ENCODE peak calls at places on chromosomes 6 and 20, in four cellular contexts. Q is endothelial cell; X is CD4-positive, alpha-beta T cell; U is tibial nerve. V is an unnamed sample.

GRCh38 chr6:46476301-46476700 is 14.9 kb downstream of the RCAN2 start:
- DNase-seq in Q (no peak), X (no peak), U (no peak), V (no peak)

GRCh38 chr6:18492957-18493356 is 105.8 kb downstream of the RNF144B start:
- DNase-seq in Q (no peak), X (no peak), U (no peak), V (no peak)

GRCh38 chr20:23086056-23086551 is at the start of gene CD93:
- DNase-seq in Q (peak), X (no peak), U (peak), V (no peak)

GRCh38 chr20:3808141-3808479 is 12.0 kb downstream of the CDC25B start:
- DNase-seq in Q (no peak), X (no peak), U (peak), V (no peak)

GRCh38 chr20:13418263-13419229 is 197.5 kb downstream of the ISM1 start:
- DNase-seq in Q (no peak), X (no peak), U (no peak), V (no peak)

GRCh38 chr20:49635171-49635570 is 67.2 kb upstream of the PTGIS start:
- DNase-seq in Q (no peak), X (no peak), U (no peak), V (no peak)

GRCh38 chr6:84314377-84314898 is 87.0 kb upstream of the CEP162 start:
- DNase-seq in Q (no peak), X (no peak), U (no peak), V (no peak)

GRCh38 chr20:11459090-11459877 is 458.4 kb upstream of the BTBD3 start:
- DNase-seq in Q (no peak), X (no peak), U (no peak), V (no peak)

GRCh38 chr6:107661291-107661690 is 162.8 kb downstream of the SCML4 start:
- DNase-seq in Q (no peak), X (no peak), U (no peak), V (no peak)

GRCh38 chr6:122818866-122819265 is 29.8 kb downstream of the SMPDL3A start:
- DNase-seq in Q (no peak), X (no peak), U (no peak), V (no peak)

GRCh38 chr6:4349323-4349722 is 213.9 kb upstream of the ECI2 start:
- DNase-seq in Q (no peak), X (no peak), U (no peak), V (no peak)

GRCh38 chr6:8830794-8831193 is 395.4 kb upstream of the SLC35B3 start:
- DNase-seq in Q (no peak), X (no peak), U (no peak), V (no peak)

GRCh38 chr6:154447929-154448328 is 62.6 kb downstream of the CNKSR3 start:
- DNase-seq in Q (no peak), X (no peak), U (no peak), V (no peak)

GRCh38 chr6:144581807-144582537 is 296.8 kb downstream of the UTRN start:
- DNase-seq in Q (peak), X (no peak), U (no peak), V (no peak)

GRCh38 chr20:17620371-17621228 is 50.7 kb downstream of the DSTN start:
- DNase-seq in Q (no peak), X (no peak), U (no peak), V (no peak)

GRCh38 chr6:113856011-113856551 is 1.1 kb upstream of the MARCKS start:
- DNase-seq in Q (peak), X (no peak), U (peak), V (no peak)

GRCh38 chr20:13493143-13493542 is 145.6 kb downstream of the TASP1 start:
- DNase-seq in Q (no peak), X (no peak), U (no peak), V (no peak)

GRCh38 chr6:53647437-53648094 is 18.0 kb downstream of the KLHL31 start:
- DNase-seq in Q (no peak), X (no peak), U (no peak), V (no peak)

GRCh38 chr6:160931378-160932343 is 59.9 kb upstream of the MAP3K4 start:
- DNase-seq in Q (no peak), X (no peak), U (no peak), V (no peak)

GRCh38 chr6:160929831-160930230 is 61.7 kb upstream of the MAP3K4 start:
- DNase-seq in Q (no peak), X (no peak), U (no peak), V (no peak)

GRCh38 chr6:160934157-160934556 is 57.4 kb upstream of the MAP3K4 start:
- DNase-seq in Q (no peak), X (no peak), U (no peak), V (no peak)

GRCh38 chr6:160930547-160931377 is 60.8 kb upstream of the MAP3K4 start:
- DNase-seq in Q (peak), X (peak), U (peak), V (peak)

DNA sequence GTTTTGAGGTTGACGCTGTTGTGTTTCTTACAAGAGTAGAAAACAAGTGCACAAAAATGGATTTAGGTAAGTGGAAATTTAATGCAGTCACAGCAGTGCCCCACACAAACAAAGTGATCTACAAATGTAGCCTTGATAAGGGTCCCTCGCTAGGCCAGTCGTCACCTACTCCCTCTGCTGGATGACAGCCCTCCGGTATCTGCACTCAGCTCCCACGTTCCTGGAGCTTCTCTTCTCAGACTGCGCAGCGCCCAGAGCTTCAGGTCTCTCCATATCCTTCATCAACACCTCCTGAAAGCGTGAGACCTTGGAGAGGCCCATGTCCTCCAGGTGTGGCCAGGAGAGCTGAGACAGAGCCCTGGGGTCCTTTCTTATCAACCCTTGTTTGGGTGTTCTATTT is 58.3 kb upstream of the MAP3K4 start:
- DNase-seq in Q (peak), X (no peak), U (no peak), V (no peak)
- TF ChIP-seq CTCF in Q (no peak), X (no peak), U (no peak), V (peak)

DNA sequence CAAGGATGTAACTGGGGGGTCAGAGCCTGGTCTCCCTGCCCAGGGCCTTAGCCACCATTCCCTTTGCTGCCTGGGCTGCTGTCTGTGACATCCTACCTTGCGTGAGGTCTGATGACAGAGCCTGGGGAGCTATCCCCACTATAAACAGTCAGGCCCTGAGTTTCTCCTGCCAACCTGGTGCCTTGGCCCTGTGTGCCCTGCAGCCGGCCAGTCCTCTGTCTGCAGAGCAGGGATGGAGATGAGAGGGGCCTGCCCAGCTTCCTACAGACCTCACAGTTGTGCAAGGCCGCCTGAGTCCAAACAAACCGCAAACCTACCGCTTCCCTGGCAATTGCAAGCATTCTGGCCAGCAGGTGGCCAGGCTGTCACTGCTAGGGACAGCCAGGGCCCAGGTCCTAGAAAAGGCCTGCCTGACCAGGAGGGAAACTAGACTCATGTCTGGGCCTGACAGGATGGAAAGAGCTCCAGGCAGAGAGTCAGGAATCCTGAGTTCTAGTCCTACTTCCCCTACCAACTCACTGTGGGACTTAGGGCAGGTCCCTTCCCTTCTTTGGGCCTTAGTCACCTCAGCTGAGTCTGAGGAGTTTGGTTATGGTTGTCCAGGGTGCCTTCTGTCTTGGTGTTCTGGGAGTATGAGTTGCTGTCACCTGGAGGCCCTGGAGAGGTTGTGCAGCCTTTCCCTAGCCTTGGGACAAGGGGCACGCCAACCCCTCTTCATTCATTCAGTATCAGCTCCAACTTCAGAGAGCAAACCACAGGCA is 86.2 kb downstream of the VEGFA start:
- DNase-seq in Q (peak), X (no peak), U (no peak), V (no peak)
- TF ChIP-seq CTCF in Q (peak), X (no peak), U (no peak), V (no peak)

GRCh38 chr6:93412452-93412851 is 6.9 kb downstream of the EPHA7 start:
- DNase-seq in Q (no peak), X (no peak), U (no peak), V (no peak)

GRCh38 chr6:93417421-93417996 is 1.9 kb downstream of the EPHA7 start:
- DNase-seq in Q (peak), X (no peak), U (no peak), V (no peak)

GRCh38 chr6:93416575-93417420 is 2.6 kb downstream of the EPHA7 start:
- DNase-seq in Q (peak), X (no peak), U (no peak), V (peak)

GRCh38 chr6:93418113-93418447 is 1.3 kb downstream of the EPHA7 start:
- DNase-seq in Q (no peak), X (no peak), U (no peak), V (no peak)

GRCh38 chr6:93413190-93413589 is 6.2 kb downstream of the EPHA7 start:
- DNase-seq in Q (no peak), X (no peak), U (no peak), V (no peak)
- TF ChIP-seq CTCF in Q (no peak), X (no peak), U (no peak), V (no peak)

DNA sequence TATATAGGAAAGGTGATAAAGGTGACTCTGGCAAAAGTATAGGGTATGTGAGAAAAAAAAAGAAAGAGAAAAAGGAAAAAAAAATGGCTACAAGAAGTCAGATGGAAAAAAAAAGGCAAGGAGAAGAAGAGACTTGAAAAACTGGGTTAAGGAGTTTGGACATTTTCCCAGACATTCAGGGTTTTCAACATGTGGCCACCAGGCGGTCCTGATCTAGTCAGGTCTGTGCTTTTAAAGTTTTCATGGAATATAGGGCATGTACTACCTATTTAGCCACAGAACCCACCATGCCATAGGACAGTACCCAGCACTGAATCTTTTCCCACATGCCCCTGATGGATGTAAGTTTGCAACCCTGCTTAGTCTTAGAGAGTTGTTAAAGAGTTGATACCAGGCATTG is 433.7 kb downstream of the MAFB start:
- DNase-seq in Q (no peak), X (no peak), U (no peak), V (no peak)
- TF ChIP-seq CTCF in Q (peak), X (no peak), U (peak), V (no peak)

DNA sequence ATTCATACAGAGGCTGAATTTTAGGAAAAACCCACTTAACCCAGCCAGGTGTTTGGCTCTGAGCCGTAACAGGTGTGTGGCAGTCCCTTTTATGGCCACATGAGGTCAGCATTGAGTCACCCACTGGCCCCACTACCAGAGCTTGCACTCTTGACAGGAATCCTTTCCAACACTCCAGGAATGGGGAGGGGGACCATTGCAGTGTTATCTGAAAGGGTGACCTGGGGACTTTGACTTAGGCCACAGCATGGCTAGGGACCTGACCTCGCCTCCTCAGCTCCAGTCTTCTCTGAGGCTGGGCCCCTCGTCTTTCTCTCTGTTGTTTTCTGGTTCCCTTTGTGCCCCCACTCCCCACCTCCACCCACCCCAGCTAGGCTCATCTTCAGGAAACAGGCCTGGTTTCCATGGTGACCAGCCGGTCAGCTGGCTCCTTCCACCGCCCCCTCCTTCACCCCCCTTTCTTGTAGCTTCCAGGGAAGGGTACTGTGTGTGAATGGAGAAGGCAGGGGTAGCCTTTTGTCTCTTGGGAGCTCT is 2.1 kb upstream of the TMEM151B start:
- DNase-seq in Q (peak), X (peak), U (peak), V (no peak)
- TF ChIP-seq CTCF in Q (peak), X (peak), U (peak), V (peak)

GRCh38 chr6:109094351-109095035 is at the start of gene SESN1:
- DNase-seq in Q (peak), X (peak), U (peak), V (peak)
- TF ChIP-seq CTCF in Q (no peak), X (no peak), U (no peak), V (no peak)

V was measured in D721Med.